ENCODE peak calls at places on chromosomes 16 and 17, in seven cellular contexts. F is activated T-helper 1 cell treated with Interleukin-2 at 50 U/mL for 16 hours, R is GM23338, E is ACHN, X is GM12865, J is NCI-H2107, I is PC-9. T is an unnamed sample.

GRCh38 chr17:696412-696811 is 18.2 kb downstream of the VPS53 start:
- DNase-seq in F (no peak), R (no peak), E (no peak), X (no peak), J (no peak), I (no peak), T (no peak)

GRCh38 chr17:40547079-40547784 is 18.0 kb downstream of the CCR7 start:
- DNase-seq in F (peak; percentile 59), R (no peak), E (no peak), X (peak; percentile 77), J (peak; percentile 94), I (no peak), T (no peak)

GRCh38 chr17:48990882-48991357 is 6.3 kb upstream of the IGF2BP1 start:
- DNase-seq in F (no peak), R (peak; percentile 63), E (no peak), X (no peak), J (no peak), I (no peak), T (peak; percentile 63)

GRCh38 chr16:24544640-24545039 is 5.3 kb downstream of the RBBP6 start:
- DNase-seq in F (no peak), R (no peak), E (no peak), X (no peak), J (no peak), I (no peak), T (no peak)

GRCh38 chr17:28950017-28950751 is 1.1 kb downstream of the PHF12 start:
- DNase-seq in F (peak; percentile 39), R (peak; percentile 83), E (peak; percentile 48), X (peak; percentile 66), J (peak; percentile 31), I (no peak), T (peak; percentile 79)

GRCh38 chr17:56678249-56679144 is 85.0 kb downstream of the NOG start:
- DNase-seq in F (no peak), R (peak; percentile 52), E (no peak), X (no peak), J (no peak), I (no peak), T (peak; percentile 81)

GRCh38 chr17:76805319-76805718 is 62.9 kb upstream of the MGAT5B start:
- DNase-seq in F (no peak), R (no peak), E (no peak), X (no peak), J (no peak), I (peak; percentile 42), T (no peak)

GRCh38 chr16:11016993-11017392 is 72.6 kb downstream of the CLEC16A start:
- DNase-seq in F (no peak), R (no peak), E (peak; percentile 22), X (no peak), J (no peak), I (peak; percentile 67), T (no peak)

GRCh38 chr16:21950782-21951521 is 2.2 kb upstream of the UQCRC2 start:
- DNase-seq in F (no peak), R (peak; percentile 17), E (peak; percentile 45), X (peak; percentile 37), J (no peak), I (peak; percentile 41), T (peak; percentile 44)

GRCh38 chr17:10033449-10033848 is 128.4 kb upstream of the RCVRN start:
- DNase-seq in F (no peak), R (no peak), E (no peak), X (peak; percentile 49), J (no peak), I (no peak), T (peak; percentile 97)

GRCh38 chr16:65117701-65118448 is 4.0 kb downstream of the CDH11 start:
- DNase-seq in F (no peak), R (peak; percentile 87), E (peak; percentile 74), X (peak; percentile 63), J (peak; percentile 11), I (peak; percentile 54), T (peak; percentile 87)

GRCh38 chr16:59604331-59604730 is 870.2 kb upstream of the GOT2 start:
- DNase-seq in F (no peak), R (no peak), E (no peak), X (no peak), J (no peak), I (no peak), T (no peak)

GRCh38 chr16:47073223-47074155 is 70.3 kb downstream of the NETO2 start:
- DNase-seq in F (no peak), R (no peak), E (no peak), X (no peak), J (no peak), I (no peak), T (peak; percentile 35)

GRCh38 chr17:31533546-31534155 is 142.2 kb downstream of the RAB11FIP4 start:
- DNase-seq in F (no peak), R (peak; percentile 82), E (peak; percentile 79), X (no peak), J (no peak), I (no peak), T (peak; percentile 77)

GRCh38 chr16:84774810-84775209 is 45.0 kb upstream of the CRISPLD2 start:
- DNase-seq in F (no peak), R (no peak), E (no peak), X (no peak), J (no peak), I (peak; percentile 57), T (no peak)

GRCh38 chr17:43814026-43814425 is 18.9 kb downstream of the MPP3 start:
- DNase-seq in F (no peak), R (peak; percentile 71), E (no peak), X (no peak), J (no peak), I (no peak), T (no peak)

GRCh38 chr17:63434951-63435571 is 11.0 kb downstream of the CYB561 start:
- DNase-seq in F (peak; percentile 24), R (no peak), E (peak; percentile 80), X (no peak), J (peak; percentile 65), I (peak; percentile 68), T (no peak)

GRCh38 chr17:78716814-78717393 is 65.2 kb downstream of the CYTH1 start:
- DNase-seq in F (no peak), R (peak; percentile 36), E (peak; percentile 64), X (peak; percentile 82), J (peak; percentile 68), I (no peak), T (peak; percentile 85)

GRCh38 chr17:61647044-61647443 is 56.0 kb upstream of the NACA2 start:
- DNase-seq in F (no peak), R (no peak), E (no peak), X (no peak), J (no peak), I (no peak), T (no peak)

GRCh38 chr17:15319461-15319860 is 21.9 kb downstream of the TEKT3 start:
- DNase-seq in F (no peak), R (no peak), E (no peak), X (no peak), J (no peak), I (no peak), T (no peak)

GRCh38 chr17:75509528-75510258 is 5.6 kb downstream of the CASKIN2 start:
- DNase-seq in F (no peak), R (no peak), E (no peak), X (no peak), J (no peak), I (no peak), T (no peak)